ENCODE peak calls at places on chromosomes 3 and 15, in seven cellular contexts. F, N, A, U, S, H and X are unnamed samples. For H4K20me1, the result is how much of the 10 kb centered on the place peaks cover.

GRCh38 chr3:105527949-105528348 is 161.2 kb downstream of the ALCAM start:
- DNase-seq in F (no peak), U (peak), A (no peak), H (no peak), N (no peak), S (peak), X (no peak)

GRCh38 chr3:36650271-36650671 is 114.1 kb downstream of the DCLK3 start:
- DNase-seq in H (no peak), S (peak), U (no peak), F (no peak), A (no peak), N (no peak), X (no peak)

GRCh38 chr3:188948658-188949400 is 222.9 kb upstream of the TPRG1 start:
- DNase-seq in U (peak), F (no peak), N (no peak), A (no peak), H (no peak), S (peak), X (no peak)

GRCh38 chr3:98846101-98846500 is 55.4 kb downstream of the DCBLD2 start:
- DNase-seq in F (no peak), N (no peak), U (no peak), S (peak), H (no peak), A (no peak), X (no peak)

GRCh38 chr3:133563186-133563591 is 10.3 kb upstream of the CDV3 start:
- DNase-seq in S (peak), A (no peak), U (no peak), F (no peak), N (no peak), H (no peak), X (no peak)

GRCh38 chr15:81877533-81878227 is 168.1 kb downstream of the MEX3B start:
- DNase-seq in A (peak), N (no peak), U (no peak), H (no peak), S (no peak), F (peak), X (no peak)

GRCh38 chr3:94004301-94004910 is 24.0 kb downstream of the STX19 start:
- DNase-seq in S (peak), A (peak), H (no peak), N (peak), F (peak), U (peak), X (no peak)

GRCh38 chr15:41958002-41958420 is 14.3 kb downstream of the EHD4 start:
- DNase-seq in H (no peak), A (no peak), U (no peak), S (no peak), N (no peak), F (no peak), X (no peak)

GRCh38 chr3:131072099-131072559 is 45.5 kb downstream of the NEK11 start:
- DNase-seq in N (no peak), A (no peak), U (no peak), S (peak), F (no peak), H (no peak), X (no peak)

GRCh38 chr3:160665784-160666526 is 11.0 kb upstream of the ARL14 start:
- DNase-seq in A (no peak), S (peak), N (peak), F (peak), U (no peak), H (no peak), X (no peak)

GRCh38 chr15:95698971-95699370 is 631.5 kb upstream of the NR2F2 start:
- DNase-seq in U (no peak), H (no peak), A (no peak), F (no peak), N (no peak), S (no peak), X (no peak)

GRCh38 chr15:54250351-54250750 is 272.1 kb downstream of the UNC13C start:
- DNase-seq in N (no peak), A (no peak), F (no peak), S (no peak), U (no peak), H (no peak), X (no peak)

GRCh38 chr15:60961541-60961940 is 267.6 kb downstream of the RORA start:
- DNase-seq in U (no peak), N (no peak), A (no peak), F (no peak), S (no peak), H (no peak), X (no peak)

GRCh38 chr3:171249171-171249692 is 211.0 kb downstream of the TNIK start:
- DNase-seq in U (no peak), A (no peak), F (no peak), H (no peak), N (no peak), S (no peak), X (no peak)

GRCh38 chr15:84604804-84605203 is 4.0 kb downstream of the ZSCAN2 start:
- DNase-seq in F (no peak), S (peak), A (no peak), U (no peak), N (no peak), H (no peak), X (no peak)

GRCh38 chr3:26712211-26713026 is 89.8 kb downstream of the LRRC3B start:
- DNase-seq in A (peak), F (peak), S (peak), N (no peak), U (peak), H (peak), X (no peak)

GRCh38 chr3:142282503-142282902 is 57.1 kb upstream of the GK5 start:
- DNase-seq in H (no peak), A (no peak), F (no peak), N (no peak), S (no peak), U (no peak), X (no peak)

GRCh38 chr15:68177747-68178146 is 27.4 kb downstream of the CALML4 start:
- DNase-seq in H (no peak), U (no peak), N (no peak), F (no peak), A (no peak), S (peak), X (no peak)

GRCh38 chr3:17179381-17180205 is 294.8 kb downstream of the PLCL2 start:
- DNase-seq in A (no peak), F (no peak), U (no peak), S (peak), H (no peak), N (peak), X (no peak)

GRCh38 chr15:67869700-67870099 is 29.9 kb upstream of the RNU6-1 start:
- DNase-seq in N (no peak), H (no peak), A (no peak), F (no peak), S (no peak), U (no peak), X (no peak)

GRCh38 chr15:93825721-93826120 is 405.6 kb upstream of the MCTP2 start:
- DNase-seq in U (no peak), N (no peak), A (no peak), F (no peak), H (no peak), S (no peak), X (no peak)

GRCh38 chr3:142586803-142587406 is 8.4 kb upstream of the ATR start:
- DNase-seq in N (no peak), U (peak), A (peak), F (peak), H (no peak), S (peak), X (peak)

GRCh38 chr3:147408180-147409105 is 722 bp upstream of the ZIC1 start:
- DNase-seq in N (no peak), U (no peak), H (no peak), S (no peak), F (peak), A (peak), X (peak)

GRCh38 chr3:71117572-71118247 is 465.8 kb downstream of the FOXP1 start:
- DNase-seq in H (no peak), N (no peak), U (no peak), A (no peak), F (no peak), S (peak), X (no peak)

GRCh38 chr3:129736070-129736469 is 129.6 kb upstream of the PLXND1 start:
- DNase-seq in U (no peak), A (no peak), N (no peak), S (no peak), F (no peak), H (no peak), X (no peak)

GRCh38 chr3:194522579-194523046 is 35.8 kb upstream of the ATP13A3 start:
- DNase-seq in A (no peak), N (no peak), S (peak), F (no peak), H (no peak), U (no peak), X (no peak)

GRCh38 chr3:42608586-42608985 is 8.1 kb downstream of the NKTR start:
- DNase-seq in F (no peak), A (no peak), N (no peak), H (no peak), S (no peak), U (no peak), X (no peak)
- H4K20me1 ChIP-seq in F (half or more), A (half or more), N (under half), H (under half), S (under half), U (under half), X (under half)

GRCh38 chr3:69079269-69080159 is 651 bp downstream of the UBA3 start:
- DNase-seq in F (peak), U (no peak), H (no peak), A (peak), S (no peak), N (no peak), X (peak)
- H3K27ac ChIP-seq in F (peak), U (peak), H (peak), A (peak), S (peak), N (peak), X (no peak)

DNA sequence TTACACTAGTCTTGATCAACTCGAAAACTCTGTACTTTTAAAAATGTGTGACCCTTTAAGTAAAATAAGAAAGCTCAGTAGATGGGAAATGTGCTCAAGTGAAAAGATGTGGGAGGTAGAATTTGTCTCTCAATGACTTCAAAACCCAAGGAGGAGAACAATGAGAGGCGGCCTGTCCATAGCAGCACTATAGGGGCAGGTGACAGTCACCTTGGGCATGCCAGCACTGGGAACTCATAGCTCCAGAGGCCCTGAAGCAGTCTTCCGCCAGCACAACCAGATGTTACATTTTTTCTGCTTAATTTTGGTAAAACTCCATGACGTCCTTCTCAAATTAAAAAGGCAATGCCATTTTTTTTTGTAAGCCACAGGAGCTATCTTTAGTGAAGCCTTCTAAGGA is 10.7 kb downstream of the IL17RD start:
- DNase-seq in U (no peak), A (no peak), H (no peak), S (no peak), F (no peak), N (no peak), X (no peak)
- H4K20me1 ChIP-seq in U (under half), A (under half), H (under half), S (under half), F (half or more), N (under half), X (under half)

GRCh38 chr3:64355473-64355872 is 130.2 kb upstream of the PRICKLE2 start:
- DNase-seq in A (no peak), H (no peak), S (peak), U (no peak), F (peak), N (no peak), X (no peak)

GRCh38 chr3:64353256-64353655 is 128.0 kb upstream of the PRICKLE2 start:
- DNase-seq in A (no peak), U (no peak), N (no peak), S (peak), F (no peak), H (no peak), X (no peak)

GRCh38 chr3:64352596-64352989 is 127.3 kb upstream of the PRICKLE2 start:
- DNase-seq in H (no peak), U (no peak), S (peak), F (no peak), N (no peak), A (no peak), X (no peak)

GRCh38 chr3:64354221-64354620 is 129.0 kb upstream of the PRICKLE2 start:
- DNase-seq in S (peak), F (no peak), U (no peak), H (no peak), A (no peak), N (no peak), X (no peak)

DNA sequence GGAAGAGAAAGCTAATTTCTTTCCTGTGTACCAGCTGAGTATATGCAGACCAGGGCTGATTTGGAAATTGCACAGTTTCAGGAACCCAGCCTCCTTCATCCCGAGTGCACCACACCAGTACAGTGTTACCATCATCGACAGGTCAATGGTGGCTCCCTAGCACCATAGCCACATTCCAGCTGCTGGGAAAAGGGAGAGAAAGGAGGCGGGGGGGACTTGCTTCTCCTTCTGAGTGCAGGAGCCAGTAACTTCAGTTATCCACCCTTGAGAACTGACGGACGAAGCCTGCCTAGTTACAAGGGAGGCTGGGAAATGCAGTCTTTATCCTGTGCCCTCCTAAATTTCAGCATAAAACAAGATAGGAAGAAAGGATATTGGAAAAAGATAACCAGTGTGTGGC is 129.7 kb upstream of the PRICKLE2 start:
- DNase-seq in A (peak), H (no peak), F (no peak), N (no peak), S (no peak), U (no peak), X (no peak)
- H3K27ac ChIP-seq in A (no peak), H (no peak), F (no peak), N (no peak), S (peak), U (no peak), X (no peak)

DNA sequence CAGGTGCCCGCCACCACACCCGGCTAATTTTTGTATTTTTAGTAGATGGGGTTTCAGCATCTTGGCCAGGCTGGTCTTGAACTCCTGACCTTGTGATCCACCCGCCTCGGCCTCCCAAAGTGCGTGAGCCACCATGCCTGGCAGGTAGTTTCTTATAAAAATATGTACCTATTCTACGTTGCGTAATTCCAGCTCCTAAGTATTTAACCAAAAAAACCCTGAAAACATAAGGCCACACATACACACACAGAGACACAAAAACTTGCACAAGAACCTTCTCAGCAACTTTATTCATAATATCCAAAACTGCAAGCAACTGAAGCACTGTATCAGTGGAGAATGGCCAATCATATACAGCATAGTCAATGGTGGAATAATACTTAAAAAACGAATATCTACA is 5.3 kb downstream of the RNF168 start:
- DNase-seq in N (no peak), H (no peak), F (no peak), A (no peak), U (no peak), S (no peak), X (no peak)
- H4K20me1 ChIP-seq in N (under half), H (under half), F (under half), A (half or more), U (under half), S (under half), X (under half)

GRCh38 chr3:181705081-181705480 is 6.6 kb upstream of the SOX2 start:
- DNase-seq in N (no peak), S (no peak), A (peak), U (no peak), F (peak), H (peak), X (no peak)
- H3K27ac ChIP-seq in N (no peak), S (no peak), A (no peak), U (no peak), F (peak), H (no peak), X (no peak)